ENCODE peak calls at places on chromosome 1, in ten cellular contexts. L, I, M, J, F, A, U, R, B and G are unnamed samples.

GRCh38 chr1:111045033-111045722 is 81.5 kb upstream of the LRIF1 start:
- DNase-seq in B (no peak), U (no peak), J (no peak), M (no peak), R (no peak), F (no peak), A (no peak), I (no peak), L (no peak), G (no peak)

GRCh38 chr1:65255088-65256050 is 54.0 kb upstream of the DNAJC6 start:
- DNase-seq in I (peak), B (no peak), A (no peak), F (peak), R (no peak), J (no peak), M (no peak), L (no peak), U (peak), G (peak)

GRCh38 chr1:20729155-20729931 is 3.2 kb downstream of the SH2D5 start:
- DNase-seq in A (no peak), M (no peak), F (no peak), J (no peak), I (no peak), B (no peak), L (no peak), U (no peak), R (no peak), G (no peak)

GRCh38 chr1:155029513-155030242 is 3.9 kb downstream of the DCST2 start:
- DNase-seq in L (no peak), I (no peak), A (no peak), M (no peak), R (no peak), U (no peak), F (no peak), J (no peak), B (no peak), G (no peak)

GRCh38 chr1:28056129-28056925 is 32.1 kb downstream of the EYA3 start:
- DNase-seq in R (peak), I (no peak), U (peak), J (no peak), L (peak), M (no peak), A (no peak), B (no peak), F (no peak), G (no peak)

GRCh38 chr1:222301653-222302052 is 246.3 kb downstream of the HHIPL2 start:
- DNase-seq in J (no peak), M (no peak), R (no peak), L (no peak), B (peak), A (no peak), I (no peak), U (no peak), F (no peak), G (no peak)

GRCh38 chr1:115373305-115373704 is 35.3 kb upstream of the NGF start:
- DNase-seq in R (no peak), M (no peak), F (no peak), J (no peak), I (no peak), U (peak), A (no peak), B (peak), L (no peak), G (no peak)

GRCh38 chr1:12172042-12172851 is 5.5 kb downstream of the TNFRSF1B start:
- DNase-seq in I (no peak), F (no peak), J (no peak), B (no peak), U (no peak), M (no peak), R (no peak), A (no peak), L (no peak), G (no peak)